ENCODE peak calls at places on chromosome 21, in ten cellular contexts. Z is tibial artery; C is OCI-LY7; B is adrenal gland; H is DND-41; K is naive thymus-derived CD4-positive, alpha-beta T cell; Y is NT2/D1; D is spleen; M is upper lobe of right lung; T is fibroblast of lung. V is an unnamed sample.

GRCh38 chr21:16378570-16378969 is 648.8 kb downstream of the USP25 start:
- DNase-seq in T (no peak), B (no peak), Z (no peak), M (no peak), C (no peak), D (no peak), Y (no peak), H (no peak), K (no peak), V (no peak)

GRCh38 chr21:45432575-45433255 is 27.8 kb downstream of the COL18A1 start:
- DNase-seq in D (no peak), H (no peak), Z (no peak), M (no peak), C (no peak), B (no peak), T (peak; percentile 85), K (no peak), Y (no peak), V (no peak)

GRCh38 chr21:25934771-25935224 is 200.0 kb downstream of the GABPA start:
- DNase-seq in C (no peak), Z (peak; percentile 87), D (no peak), Y (no peak), H (no peak), K (no peak), B (peak; percentile 58), M (peak; percentile 64), T (peak; percentile 97), V (no peak)

GRCh38 chr21:36744560-36745231 is 45.8 kb downstream of the SIM2 start:
- DNase-seq in T (peak; percentile 22), B (no peak), K (no peak), D (peak; percentile 73), M (peak; percentile 60), H (no peak), C (no peak), Y (no peak), Z (no peak), V (no peak)

GRCh38 chr21:27648560-27648959 is 681.7 kb upstream of the ADAMTS5 start:
- DNase-seq in D (no peak), K (no peak), H (no peak), M (no peak), B (no peak), Z (no peak), C (no peak), Y (no peak), T (peak; percentile 74), V (no peak)

GRCh38 chr21:45993210-45994085 is 11.9 kb downstream of the COL6A1 start:
- DNase-seq in C (no peak), B (peak; percentile 11), H (no peak), M (peak; percentile 61), Y (no peak), Z (peak; percentile 51), D (peak; percentile 66), K (no peak), T (no peak), V (peak; percentile 0)

GRCh38 chr21:28669331-28669730 is 323.3 kb downstream of the LTN1 start:
- DNase-seq in K (no peak), C (no peak), Y (no peak), Z (no peak), D (no peak), M (no peak), H (no peak), T (no peak), B (no peak), V (no peak)

GRCh38 chr21:36150192-36150711 is 6.4 kb upstream of the DOP1B start:
- DNase-seq in D (no peak), Y (no peak), C (peak; percentile 89), Z (peak; percentile 63), K (no peak), M (no peak), H (peak; percentile 45), T (peak; percentile 58), B (peak; percentile 30), V (no peak)

DNA sequence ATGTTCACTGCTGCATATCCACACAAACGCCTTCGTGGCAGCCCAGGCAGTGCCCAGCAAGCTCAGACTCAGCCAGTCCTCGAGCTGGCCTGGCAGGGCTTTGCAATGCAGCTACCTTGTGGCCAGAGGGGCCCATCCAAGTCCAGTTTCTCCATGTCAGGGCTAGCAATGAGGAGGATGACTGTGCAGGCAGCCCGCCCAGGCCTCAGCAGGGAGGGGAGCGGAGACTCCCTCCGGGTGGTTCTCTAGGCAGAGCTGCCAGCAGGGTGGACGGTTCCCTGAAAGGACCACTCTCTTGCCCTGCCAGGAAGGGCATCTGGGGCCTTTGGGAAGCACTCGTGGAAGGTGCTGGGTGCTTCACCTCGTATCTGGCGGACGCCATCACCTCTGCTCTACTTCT is 56.4 kb downstream of the RUNX1 start:
- DNase-seq in Z (peak; percentile 83), H (no peak), C (no peak), M (no peak), Y (no peak), D (no peak), B (no peak), K (no peak), T (peak; percentile 77), V (no peak)
- H3K4me1 ChIP-seq in Z (no peaks in the 10 kb centered on the region), H (peaks cover 44% of the 10 kb centered on the region), C (peaks cover 6% of the 10 kb centered on the region), M (peaks cover 16% of the 10 kb centered on the region), Y (no peaks in the 10 kb centered on the region), D (peaks cover 52% of the 10 kb centered on the region), B (no peaks in the 10 kb centered on the region), K (peaks cover 59% of the 10 kb centered on the region), T (peaks cover 6% of the 10 kb centered on the region), V (peaks cover 63% of the 10 kb centered on the region)

DNA sequence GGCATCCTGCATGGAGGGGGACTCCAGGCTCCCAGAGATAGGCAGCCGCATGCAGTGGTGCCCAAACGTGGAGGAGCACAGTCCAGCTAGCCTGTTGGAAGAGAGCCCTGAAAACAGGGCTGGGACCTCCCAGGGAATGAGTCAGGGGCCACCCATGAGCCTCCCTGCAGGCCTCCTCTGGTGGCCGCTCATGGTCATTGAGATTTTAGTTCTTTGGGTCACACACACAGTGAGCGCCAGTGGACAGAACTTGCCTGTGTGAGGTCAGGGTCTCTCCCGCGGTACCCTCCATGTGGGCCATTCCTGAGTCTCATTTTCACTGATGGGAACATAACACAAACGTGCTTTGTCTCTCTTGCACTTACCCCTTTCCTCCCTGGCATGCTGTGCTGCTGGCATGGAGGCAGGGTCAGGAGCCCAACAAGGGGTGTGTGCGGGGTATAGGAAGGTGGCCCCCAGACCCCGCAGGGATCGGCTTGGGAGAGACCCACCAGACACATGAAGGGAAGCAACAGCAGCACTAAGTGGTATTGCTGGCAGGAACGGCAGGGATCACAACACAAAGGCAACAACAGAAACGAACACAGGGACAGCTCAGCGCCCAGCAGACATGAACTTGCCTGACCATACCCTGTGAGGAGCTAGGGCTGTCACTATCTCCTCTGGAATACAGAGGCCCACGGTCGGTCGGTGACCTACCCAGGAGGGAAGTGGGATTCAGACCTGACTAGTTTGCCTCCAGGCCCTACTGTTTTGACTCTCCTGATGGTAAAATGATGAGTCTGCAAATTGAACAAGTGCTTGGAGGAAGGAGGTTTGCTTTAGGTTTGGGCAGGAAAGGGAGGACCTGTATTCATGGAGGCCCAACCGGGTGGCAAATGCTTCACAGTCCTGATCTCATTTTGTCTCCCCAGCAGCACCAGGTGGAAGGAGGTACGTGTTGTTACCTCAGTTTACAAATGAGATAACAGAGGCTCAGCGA is 31.8 kb downstream of the ABCG1 start:
- DNase-seq in Y (no peak), K (no peak), C (no peak), H (no peak), D (no peak), Z (no peak), M (no peak), T (no peak), B (no peak), V (no peak)
- H3K4me1 ChIP-seq in Y (peaks cover 6% of the 10 kb centered on the region), K (no peaks in the 10 kb centered on the region), C (peaks cover 89% of the 10 kb centered on the region), H (no peaks in the 10 kb centered on the region), D (peaks cover 83% of the 10 kb centered on the region), Z (no peaks in the 10 kb centered on the region), M (peaks cover under 1% of the 10 kb centered on the region), T (no peaks in the 10 kb centered on the region), B (peaks cover 15% of the 10 kb centered on the region), V (no peaks in the 10 kb centered on the region)

GRCh38 chr21:38818336-38818723 is 12.6 kb downstream of the ETS2 start:
- DNase-seq in B (no peak), H (no peak), D (no peak), C (no peak), T (no peak), K (no peak), Z (no peak), M (no peak), Y (no peak), V (no peak)

GRCh38 chr21:38817371-38818335 is 11.9 kb downstream of the ETS2 start:
- DNase-seq in Y (no peak), H (no peak), K (no peak), T (peak; percentile 78), Z (no peak), B (peak; percentile 78), M (no peak), C (no peak), D (no peak), V (no peak)

GRCh38 chr21:38814126-38815059 is 8.7 kb downstream of the ETS2 start:
- DNase-seq in D (no peak), K (no peak), Y (peak; percentile 84), H (no peak), M (no peak), Z (no peak), C (no peak), T (no peak), B (no peak), V (no peak)

GRCh38 chr21:38815060-38815405 is 9.3 kb downstream of the ETS2 start:
- DNase-seq in B (no peak), T (no peak), K (no peak), C (no peak), H (no peak), Z (no peak), Y (no peak), D (no peak), M (no peak), V (no peak)

GRCh38 chr21:38816400-38816973 is 10.8 kb downstream of the ETS2 start:
- DNase-seq in H (no peak), C (no peak), Y (no peak), Z (no peak), T (no peak), K (no peak), D (no peak), M (no peak), B (no peak), V (no peak)
- H3K4me1 ChIP-seq in H (peaks cover 8% of the 10 kb centered on the region), C (no peaks in the 10 kb centered on the region), Y (peaks cover 6% of the 10 kb centered on the region), Z (no peaks in the 10 kb centered on the region), T (peaks cover 17% of the 10 kb centered on the region), K (no peaks in the 10 kb centered on the region), D (peaks cover 63% of the 10 kb centered on the region), M (peaks cover 61% of the 10 kb centered on the region), B (peaks cover 4% of the 10 kb centered on the region), V (no peaks in the 10 kb centered on the region)

GRCh38 chr21:34199121-34199910 is 125.9 kb downstream of the MRPS6 start:
- DNase-seq in K (no peak), H (no peak), M (no peak), Y (no peak), Z (no peak), D (no peak), B (no peak), C (no peak), T (no peak), V (no peak)

GRCh38 chr21:34200288-34200905 is 127.0 kb downstream of the MRPS6 start:
- DNase-seq in H (no peak), D (no peak), K (no peak), M (no peak), Y (no peak), Z (no peak), T (peak; percentile 14), C (no peak), B (peak; percentile 31), V (no peak)

GRCh38 chr21:34202553-34203332 is 129.4 kb downstream of the MRPS6 start:
- DNase-seq in B (peak; percentile 50), D (peak; percentile 84), K (no peak), M (peak; percentile 73), Z (peak; percentile 48), H (no peak), T (peak; percentile 25), C (no peak), Y (peak; percentile 58), V (no peak)

GRCh38 chr21:34201441-34201838 is 128.1 kb downstream of the MRPS6 start:
- DNase-seq in T (no peak), B (no peak), D (no peak), Z (no peak), H (no peak), Y (no peak), K (no peak), M (no peak), C (no peak), V (no peak)

DNA sequence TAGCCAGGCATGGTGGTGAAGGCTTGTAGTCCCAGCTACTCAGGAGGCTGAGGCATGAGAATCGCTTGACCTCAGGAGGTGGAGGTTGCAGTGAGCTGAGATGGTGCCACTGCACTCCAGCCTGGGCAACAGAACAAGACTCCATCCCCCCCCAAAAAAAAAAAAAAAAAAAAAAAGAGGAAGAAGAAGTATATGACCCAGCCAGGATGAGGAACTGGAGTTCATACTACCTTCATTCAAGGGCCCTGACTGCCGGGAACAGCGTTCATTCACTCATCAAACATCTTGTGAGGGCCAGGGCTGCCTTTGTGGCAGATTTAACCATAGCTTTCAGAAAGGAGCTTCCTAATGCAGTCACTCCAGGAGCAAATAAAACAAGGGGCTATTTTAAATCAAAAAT is 127.6 kb downstream of the MRPS6 start:
- DNase-seq in Y (no peak), M (no peak), B (peak; percentile 33), T (no peak), Z (no peak), D (no peak), H (no peak), C (no peak), K (no peak), V (no peak)
- H3K4me1 ChIP-seq in Y (peaks cover 20% of the 10 kb centered on the region), M (peaks cover 23% of the 10 kb centered on the region), B (peaks cover 11% of the 10 kb centered on the region), T (peaks cover 4% of the 10 kb centered on the region), Z (no peaks in the 10 kb centered on the region), D (peaks cover 63% of the 10 kb centered on the region), H (peaks cover 12% of the 10 kb centered on the region), C (peaks cover 9% of the 10 kb centered on the region), K (peaks cover 34% of the 10 kb centered on the region), V (peaks cover 35% of the 10 kb centered on the region)